ENCODE peak calls at places on chromosomes 16 and 17, in four cellular contexts. One of them, this sample, is unnamed.

GRCh38 chr16:12971216-12971615 is 69.8 kb downstream of the SHISA9 start:
- DNase-seq in HL-60: no peak
- DNase-seq in tibial artery: no peak
- DNase-seq in sigmoid colon: no peak
- DNase-seq in this sample: peak

GRCh38 chr17:32174889-32175288 is 32.6 kb downstream of the RHOT1 start:
- DNase-seq in tibial artery: no peak
- DNase-seq in sigmoid colon: no peak
- DNase-seq in HL-60: no peak
- DNase-seq in this sample: no peak

GRCh38 chr16:62954144-62955032 is 918.1 kb upstream of the CDH8 start:
- DNase-seq in tibial artery: no peak
- DNase-seq in sigmoid colon: no peak
- DNase-seq in HL-60: no peak
- DNase-seq in this sample: no peak

GRCh38 chr16:68297908-68298307 is 12.8 kb downstream of the SLC7A6OS start:
- DNase-seq in HL-60: no peak
- DNase-seq in sigmoid colon: no peak
- DNase-seq in tibial artery: no peak
- DNase-seq in this sample: no peak

GRCh38 chr16:86495357-86495701 is 15.0 kb upstream of the FOXF1 start:
- DNase-seq in HL-60: no peak
- DNase-seq in tibial artery: no peak
- DNase-seq in sigmoid colon: no peak
- DNase-seq in this sample: no peak

GRCh38 chr17:79675413-79675725 is 55.4 kb upstream of the ENPP7 start:
- DNase-seq in HL-60: no peak
- DNase-seq in tibial artery: no peak
- DNase-seq in sigmoid colon: no peak
- DNase-seq in this sample: no peak

GRCh38 chr17:29148257-29148789 is 31.9 kb downstream of the MYO18A start:
- DNase-seq in HL-60: no peak
- DNase-seq in sigmoid colon: no peak
- DNase-seq in tibial artery: no peak
- DNase-seq in this sample: no peak

GRCh38 chr16:997440-998051 is 16.0 kb downstream of the SOX8 start:
- DNase-seq in tibial artery: no peak
- DNase-seq in sigmoid colon: no peak
- DNase-seq in HL-60: no peak
- DNase-seq in this sample: peak

GRCh38 chr17:48051706-48052486 is 3.7 kb downstream of the NFE2L1 start:
- DNase-seq in sigmoid colon: peak
- DNase-seq in tibial artery: peak
- DNase-seq in HL-60: peak
- DNase-seq in this sample: no peak

GRCh38 chr17:7836596-7837374 is 2.8 kb downstream of the KDM6B start:
- DNase-seq in sigmoid colon: peak
- DNase-seq in HL-60: peak
- DNase-seq in tibial artery: peak
- DNase-seq in this sample: peak

GRCh38 chr17:82751171-82751570 is 694 bp upstream of the TBCD start:
- DNase-seq in HL-60: no peak
- DNase-seq in sigmoid colon: no peak
- DNase-seq in tibial artery: no peak
- DNase-seq in this sample: no peak

GRCh38 chr16:17222756-17223411 is 247.9 kb downstream of the XYLT1 start:
- DNase-seq in HL-60: peak
- DNase-seq in tibial artery: peak
- DNase-seq in sigmoid colon: peak
- DNase-seq in this sample: peak

GRCh38 chr17:79188048-79188447 is 113.4 kb downstream of the ENGASE start:
- DNase-seq in HL-60: no peak
- DNase-seq in sigmoid colon: no peak
- DNase-seq in tibial artery: no peak
- DNase-seq in this sample: no peak

GRCh38 chr16:3214904-3215600 is 19.9 kb downstream of the ZNF200 start:
- DNase-seq in HL-60: peak
- DNase-seq in tibial artery: no peak
- DNase-seq in sigmoid colon: no peak
- DNase-seq in this sample: no peak

GRCh38 chr17:68820825-68821481 is 134.2 kb downstream of the ABCA8 start:
- DNase-seq in sigmoid colon: no peak
- DNase-seq in tibial artery: no peak
- DNase-seq in HL-60: no peak
- DNase-seq in this sample: no peak

GRCh38 chr17:8289103-8289397 is 580 bp downstream of the RANGRF start:
- DNase-seq in HL-60: no peak
- DNase-seq in sigmoid colon: no peak
- DNase-seq in tibial artery: no peak
- DNase-seq in this sample: no peak

GRCh38 chr17:48814504-48814903 is 2.5 kb downstream of the TTLL6 start:
- DNase-seq in HL-60: peak
- DNase-seq in tibial artery: no peak
- DNase-seq in sigmoid colon: no peak
- DNase-seq in this sample: no peak

GRCh38 chr17:76014925-76015261 is 12.2 kb downstream of the EVPL start:
- DNase-seq in HL-60: no peak
- DNase-seq in sigmoid colon: no peak
- DNase-seq in tibial artery: no peak
- DNase-seq in this sample: no peak

GRCh38 chr17:2502911-2503580 is 8.6 kb downstream of the METTL16 start:
- DNase-seq in tibial artery: no peak
- DNase-seq in HL-60: no peak
- DNase-seq in sigmoid colon: no peak
- DNase-seq in this sample: no peak

GRCh38 chr17:13182854-13183253 is 165.0 kb upstream of the ELAC2 start:
- DNase-seq in sigmoid colon: no peak
- DNase-seq in tibial artery: no peak
- DNase-seq in HL-60: no peak
- DNase-seq in this sample: no peak

GRCh38 chr17:78242024-78242742 is 10.8 kb downstream of the TMEM235 start:
- DNase-seq in tibial artery: no peak
- DNase-seq in sigmoid colon: no peak
- DNase-seq in HL-60: no peak
- DNase-seq in this sample: no peak

GRCh38 chr17:74345433-74346241 is 16.0 kb downstream of the BTBD17 start:
- DNase-seq in tibial artery: no peak
- DNase-seq in HL-60: no peak
- DNase-seq in sigmoid colon: no peak
- DNase-seq in this sample: no peak

DNA sequence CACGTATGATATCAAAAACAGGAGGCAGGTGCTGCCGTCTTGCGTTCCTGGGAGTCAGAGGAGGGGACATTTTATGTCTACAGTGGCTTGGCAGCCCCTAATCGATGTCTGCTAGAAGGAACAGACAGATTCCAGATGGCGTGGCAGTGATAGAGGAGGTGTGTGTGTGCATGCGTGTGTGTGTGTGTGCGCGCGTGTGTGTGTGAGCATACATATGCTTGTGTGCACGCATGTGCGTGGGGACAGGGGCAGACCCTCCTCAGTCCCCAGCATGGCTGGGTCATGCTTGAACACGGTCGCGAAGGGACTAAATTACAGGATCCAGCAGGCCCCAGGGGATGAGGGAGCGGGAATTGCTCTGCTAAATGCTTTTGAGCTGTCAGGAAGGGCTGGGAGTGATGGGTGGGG is 44.6 kb downstream of the SREBF1 start:
- DNase-seq in HL-60: no peak
- DNase-seq in tibial artery: no peak
- DNase-seq in sigmoid colon: no peak
- DNase-seq in this sample: no peak
- H3K27ac ChIP-seq in HL-60: no peak
- H3K27ac ChIP-seq in tibial artery: no peak
- H3K27ac ChIP-seq in sigmoid colon: peak
- H3K27ac ChIP-seq in this sample: peak

GRCh38 chr16:19118938-19119431 is 5.2 kb downstream of the ITPRIPL2 start:
- DNase-seq in sigmoid colon: peak
- DNase-seq in HL-60: peak
- DNase-seq in tibial artery: peak
- DNase-seq in this sample: no peak
- H3K27ac ChIP-seq in sigmoid colon: peak
- H3K27ac ChIP-seq in HL-60: peak
- H3K27ac ChIP-seq in tibial artery: peak
- H3K27ac ChIP-seq in this sample: peak

GRCh38 chr16:82034981-82035612 is at the start of gene HSD17B2:
- DNase-seq in HL-60: no peak
- DNase-seq in sigmoid colon: no peak
- DNase-seq in tibial artery: no peak
- DNase-seq in this sample: no peak
- H3K27ac ChIP-seq in HL-60: no peak
- H3K27ac ChIP-seq in sigmoid colon: no peak
- H3K27ac ChIP-seq in tibial artery: no peak
- H3K27ac ChIP-seq in this sample: no peak

DNA sequence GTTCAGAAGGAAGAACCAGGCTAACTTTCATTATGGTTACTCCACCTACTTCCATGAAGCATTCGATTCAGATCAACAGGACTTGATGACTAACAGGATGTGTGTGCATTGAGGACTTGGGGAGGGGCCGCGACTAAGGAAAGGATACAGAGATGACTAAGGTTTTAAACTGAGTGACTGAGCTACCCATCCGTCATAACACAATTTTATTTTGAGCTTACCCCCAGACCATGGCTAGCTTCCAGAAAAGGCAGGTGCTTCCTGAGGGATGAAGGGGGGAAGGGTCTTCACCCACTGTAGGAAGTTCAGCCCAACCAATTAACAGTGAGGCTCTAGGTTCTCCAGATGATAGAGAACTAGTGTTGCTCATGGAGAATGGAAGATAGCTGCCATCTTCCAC is 2.6 kb upstream of the CDYL2 start:
- DNase-seq in tibial artery: no peak
- DNase-seq in sigmoid colon: no peak
- DNase-seq in HL-60: no peak
- DNase-seq in this sample: no peak
- H3K27ac ChIP-seq in tibial artery: no peak
- H3K27ac ChIP-seq in sigmoid colon: no peak
- H3K27ac ChIP-seq in HL-60: no peak
- H3K27ac ChIP-seq in this sample: no peak

GRCh38 chr16:81693467-81694303 is 85.4 kb upstream of the PLCG2 start:
- DNase-seq in sigmoid colon: peak
- DNase-seq in tibial artery: no peak
- DNase-seq in HL-60: no peak
- DNase-seq in this sample: no peak
- H3K27ac ChIP-seq in sigmoid colon: peak
- H3K27ac ChIP-seq in tibial artery: no peak
- H3K27ac ChIP-seq in HL-60: no peak
- H3K27ac ChIP-seq in this sample: no peak

GRCh38 chr17:1053661-1054360 is 56.9 kb downstream of the TIMM22 start:
- DNase-seq in HL-60: no peak
- DNase-seq in sigmoid colon: no peak
- DNase-seq in tibial artery: no peak
- DNase-seq in this sample: no peak
- H3K27ac ChIP-seq in HL-60: no peak
- H3K27ac ChIP-seq in sigmoid colon: no peak
- H3K27ac ChIP-seq in tibial artery: peak
- H3K27ac ChIP-seq in this sample: peak

GRCh38 chr17:43393944-43394482 is 4.8 kb upstream of the ARL4D start:
- DNase-seq in HL-60: peak
- DNase-seq in tibial artery: peak
- DNase-seq in sigmoid colon: peak
- DNase-seq in this sample: peak

GRCh38 chr17:43388198-43389021 is 10.4 kb upstream of the ARL4D start:
- DNase-seq in HL-60: peak
- DNase-seq in tibial artery: peak
- DNase-seq in sigmoid colon: peak
- DNase-seq in this sample: peak

GRCh38 chr17:43392397-43392796 is 6.4 kb upstream of the ARL4D start:
- DNase-seq in tibial artery: no peak
- DNase-seq in HL-60: no peak
- DNase-seq in sigmoid colon: no peak
- DNase-seq in this sample: no peak

GRCh38 chr17:43385046-43385831 is 13.6 kb upstream of the ARL4D start:
- DNase-seq in sigmoid colon: no peak
- DNase-seq in HL-60: no peak
- DNase-seq in tibial artery: no peak
- DNase-seq in this sample: no peak

DNA sequence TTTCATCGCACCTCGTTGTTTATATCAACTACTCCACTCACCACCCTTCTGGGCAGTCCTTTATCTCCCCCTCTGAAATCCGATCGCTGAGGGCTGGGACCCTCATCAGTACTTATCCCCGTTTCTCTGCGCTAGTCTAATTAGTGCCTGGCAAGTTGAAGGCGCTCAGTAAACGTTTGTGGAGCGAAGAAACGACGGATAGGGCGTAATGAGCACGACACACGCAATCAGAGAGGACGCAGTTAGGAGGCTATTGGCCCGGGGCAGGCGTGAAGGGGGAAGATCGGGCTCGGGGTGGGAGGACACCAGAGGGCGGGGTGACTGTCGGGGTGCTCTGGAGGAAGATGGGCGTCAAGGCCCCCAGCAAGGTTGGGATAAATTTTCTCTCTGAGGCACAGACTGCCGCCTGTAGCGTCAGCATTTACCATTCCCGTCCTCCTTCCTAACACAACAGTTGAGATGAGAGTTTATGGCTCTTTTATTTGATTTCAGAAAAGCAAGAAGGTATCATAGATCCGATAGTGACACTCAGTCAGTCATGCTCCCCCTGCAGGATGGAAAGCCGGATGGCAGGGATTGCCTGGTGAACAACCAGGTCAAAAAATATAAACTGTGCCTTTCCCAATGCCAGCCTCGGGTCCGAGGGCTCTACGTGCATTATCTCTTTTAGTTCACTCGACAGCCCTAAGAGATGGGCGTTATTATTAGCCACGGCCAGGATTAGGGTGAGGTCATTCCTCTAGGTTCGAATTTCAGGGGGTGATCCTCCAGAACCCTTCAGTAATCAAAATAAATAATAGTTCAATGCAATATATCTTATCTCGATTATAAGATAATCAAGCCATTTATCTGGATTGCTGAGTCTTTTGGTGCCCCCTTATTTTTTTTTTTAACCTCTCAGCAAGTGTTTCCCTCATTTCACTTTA is 9.5 kb upstream of the ARL4D start:
- DNase-seq in tibial artery: peak
- DNase-seq in sigmoid colon: peak
- DNase-seq in HL-60: peak
- DNase-seq in this sample: peak
- H3K27ac ChIP-seq in tibial artery: peak
- H3K27ac ChIP-seq in sigmoid colon: peak
- H3K27ac ChIP-seq in HL-60: peak
- H3K27ac ChIP-seq in this sample: peak

DNA sequence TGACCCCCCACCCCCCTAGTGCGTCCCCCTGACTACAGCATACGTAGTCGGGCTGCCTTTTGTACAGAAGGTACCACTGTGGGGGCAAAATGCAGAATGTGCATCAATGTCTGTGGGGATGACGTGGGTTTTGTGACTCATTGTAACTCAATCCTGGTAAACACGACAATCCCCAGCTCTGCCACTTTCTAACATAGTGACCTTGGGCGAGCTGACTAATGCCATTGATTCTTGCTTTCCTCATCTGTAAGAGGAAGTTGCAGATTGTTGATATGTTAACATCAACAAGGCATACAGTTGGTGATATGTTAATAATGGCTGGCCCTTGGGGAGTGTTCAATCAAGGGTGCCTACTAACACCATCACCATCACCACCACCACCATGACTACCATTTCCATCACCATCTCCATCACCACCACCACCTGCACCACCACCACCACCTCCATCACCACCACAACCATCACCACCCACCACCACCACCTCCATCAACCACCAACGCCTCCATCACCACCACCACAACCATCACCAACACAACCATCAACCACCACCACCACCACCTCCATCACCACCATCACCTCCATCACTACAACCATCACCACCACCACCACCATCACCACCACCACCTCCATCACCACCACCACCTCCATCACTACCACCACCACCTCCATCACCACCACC is 15.9 kb downstream of the MARCHF10 start:
- DNase-seq in sigmoid colon: no peak
- DNase-seq in tibial artery: no peak
- DNase-seq in HL-60: no peak
- DNase-seq in this sample: no peak
- H3K27ac ChIP-seq in sigmoid colon: no peak
- H3K27ac ChIP-seq in tibial artery: no peak
- H3K27ac ChIP-seq in HL-60: no peak
- H3K27ac ChIP-seq in this sample: no peak

This sample was measured in caudate nucleus.